ENCODE peak calls at places on chromosomes 2 and 18, in six cellular contexts. R is keratinocyte, S is hepatocyte, V is mesenchymal stem cell, U is fibroblast of lung, B is Karpas-422. N is an unnamed sample.

GRCh38 chr2:128376241-128377041 is 57.8 kb upstream of the HS6ST1 start:
- DNase-seq in R (no peak), S (no peak), V (no peak), U (no peak), B (no peak), N (no peak)

GRCh38 chr2:98013407-98014042 is 17.8 kb upstream of the TMEM131 start:
- DNase-seq in R (no peak), S (no peak), V (peak; percentile 55), U (peak; percentile 89), B (peak; percentile 55), N (peak; percentile 88)

GRCh38 chr2:181683518-181684453 is 3.5 kb upstream of the NEUROD1 start:
- DNase-seq in R (no peak), S (peak; percentile 13), V (peak; percentile 43), U (peak; percentile 21), B (no peak), N (peak; percentile 12)

GRCh38 chr2:152508446-152508845 is 173.5 kb downstream of the FMNL2 start:
- DNase-seq in R (no peak), S (no peak), V (peak; percentile 51), U (peak; percentile 88), B (no peak), N (peak; percentile 87)

GRCh38 chr18:56000041-56000440 is 412.0 kb upstream of the TCF4 start:
- DNase-seq in R (no peak), S (no peak), V (no peak), U (peak; percentile 24), B (no peak), N (no peak)

GRCh38 chr2:158996378-158996993 is 28.0 kb downstream of the TANC1 start:
- DNase-seq in R (no peak), S (no peak), V (no peak), U (no peak), B (peak; percentile 44), N (no peak)

GRCh38 chr2:42103829-42104228 is 56.0 kb downstream of the PKDCC start:
- DNase-seq in R (no peak), S (no peak), V (no peak), U (no peak), B (no peak), N (no peak)

GRCh38 chr2:71896385-71897144 is 251.1 kb downstream of the CYP26B1 start:
- DNase-seq in R (no peak), S (no peak), V (no peak), U (no peak), B (no peak), N (no peak)

GRCh38 chr18:33355263-33355662 is 85.3 kb downstream of the CCDC178 start:
- DNase-seq in R (no peak), S (no peak), V (no peak), U (no peak), B (no peak), N (no peak)

GRCh38 chr2:230941202-230942180 is 16.4 kb upstream of the GPR55 start:
- DNase-seq in R (no peak), S (no peak), V (no peak), U (no peak), B (no peak), N (no peak)

GRCh38 chr18:33596178-33596854 is 18.3 kb downstream of the ASXL3 start:
- DNase-seq in R (no peak), S (no peak), V (no peak), U (peak; percentile 74), B (no peak), N (peak; percentile 71)

GRCh38 chr2:158184001-158184400 is 82.3 kb downstream of the UPP2 start:
- DNase-seq in R (no peak), S (no peak), V (no peak), U (no peak), B (no peak), N (no peak)

GRCh38 chr18:48622911-48623431 is 84.1 kb downstream of the CTIF start:
- DNase-seq in R (peak; percentile 56), S (no peak), V (no peak), U (peak; percentile 86), B (no peak), N (peak; percentile 80)

GRCh38 chr18:48621240-48621639 is 82.4 kb downstream of the CTIF start:
- DNase-seq in R (no peak), S (peak; percentile 38), V (peak; percentile 82), U (peak; percentile 88), B (no peak), N (peak; percentile 82)

GRCh38 chr18:48623468-48624220 is 84.8 kb downstream of the CTIF start:
- DNase-seq in R (peak; percentile 76), S (no peak), V (peak; percentile 70), U (peak; percentile 97), B (no peak), N (peak; percentile 95)

GRCh38 chr18:48619501-48619900 is 80.7 kb downstream of the CTIF start:
- DNase-seq in R (no peak), S (no peak), V (no peak), U (no peak), B (no peak), N (no peak)

DNA sequence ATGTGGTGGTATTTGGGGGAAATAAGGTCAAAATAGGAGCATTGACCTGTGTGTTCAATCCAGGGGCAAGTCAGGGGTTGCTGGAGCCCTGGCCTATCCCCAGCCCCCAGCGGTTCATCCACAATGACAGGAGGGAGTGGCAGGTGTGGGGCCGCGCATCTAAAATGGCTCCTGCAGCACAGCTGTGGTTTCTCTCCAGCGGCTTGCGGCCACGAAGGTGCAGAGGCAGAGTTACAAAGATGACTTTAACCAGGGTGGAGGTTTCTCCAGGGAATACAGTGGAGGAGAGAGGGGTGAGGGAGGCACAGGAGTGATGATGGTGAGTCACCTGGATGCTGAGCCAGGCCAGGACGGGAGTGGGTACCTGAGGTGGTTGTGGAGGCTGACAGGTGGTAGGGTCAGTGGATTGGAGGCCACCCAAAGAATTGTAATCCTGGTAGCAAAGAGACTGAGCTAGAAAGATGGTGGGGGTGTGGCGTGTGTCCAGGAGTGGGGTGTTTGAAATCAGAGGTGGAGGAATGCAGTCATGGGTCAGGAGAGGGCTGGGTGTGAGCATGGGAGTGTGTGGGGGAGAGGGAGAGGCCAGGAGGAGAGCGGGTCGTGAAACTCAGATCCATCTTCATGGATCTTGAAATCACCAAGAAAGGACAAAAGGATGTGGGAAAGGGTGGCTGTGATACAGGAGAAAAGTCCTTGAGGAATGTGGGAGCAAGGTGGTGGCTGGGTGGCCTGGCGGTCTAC is 83.2 kb downstream of the CTIF start:
- DNase-seq in R (no peak), S (no peak), V (no peak), U (peak; percentile 66), B (no peak), N (peak; percentile 53)
- H3K4me2 ChIP-seq in R (no peak overlapping the region), S (no peak overlapping the region), V (no peak overlapping the region), U (no peak overlapping the region), B (peak overlapping the region; percentile 8), N (peak overlapping the region; percentile 63)

DNA sequence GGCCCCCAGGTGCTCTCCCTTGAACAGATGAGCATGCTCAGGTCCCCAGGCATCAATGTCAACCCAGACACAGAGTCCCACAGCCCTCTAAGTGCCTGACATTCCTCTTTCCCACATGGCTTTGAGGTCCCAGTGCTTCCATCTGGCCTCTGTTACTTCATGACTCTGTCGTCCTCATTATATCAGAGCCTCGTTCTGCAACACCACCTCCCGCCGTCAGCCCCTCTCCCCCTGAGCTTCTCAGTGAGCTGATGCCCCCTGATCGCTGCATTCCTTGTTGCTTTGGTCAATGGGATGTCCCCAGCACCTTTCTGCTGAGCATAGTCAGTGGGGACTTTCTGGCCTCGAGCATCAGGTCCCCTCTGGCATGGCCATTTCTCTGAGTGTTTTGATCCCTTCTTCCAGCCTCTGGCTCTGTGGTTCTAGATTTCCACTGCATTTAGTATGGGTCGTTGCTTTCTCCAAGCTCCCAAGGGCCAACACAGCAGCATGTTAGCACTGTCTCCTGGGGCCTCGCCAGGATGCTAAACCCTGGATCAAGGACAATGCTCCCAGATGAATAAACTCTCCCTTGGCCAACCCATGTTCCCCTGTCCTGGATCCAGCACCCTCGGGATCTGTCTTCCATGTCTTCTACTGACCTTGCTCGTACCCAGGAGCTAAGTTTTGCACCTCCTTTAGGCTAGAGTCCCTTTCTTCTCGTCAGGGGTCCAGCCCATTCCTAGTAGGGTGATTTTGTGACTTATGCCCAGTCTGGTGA is 143.2 kb upstream of the TWIST2 start:
- DNase-seq in R (no peak), S (no peak), V (no peak), U (no peak), B (no peak), N (no peak)
- H3K4me2 ChIP-seq in R (no peak overlapping the region), S (no peak overlapping the region), V (no peak overlapping the region), U (no peak overlapping the region), B (no peak overlapping the region), N (no peak overlapping the region)

GRCh38 chr2:96108578-96109561 is 7.5 kb downstream of the ADRA2B start:
- DNase-seq in R (no peak), S (no peak), V (no peak), U (no peak), B (no peak), N (no peak)

GRCh38 chr2:96111823-96112500 is 4.4 kb downstream of the ADRA2B start:
- DNase-seq in R (no peak), S (no peak), V (no peak), U (no peak), B (peak; percentile 51), N (no peak)

GRCh38 chr2:96110621-96111256 is 5.6 kb downstream of the ADRA2B start:
- DNase-seq in R (no peak), S (no peak), V (no peak), U (no peak), B (no peak), N (no peak)

GRCh38 chr2:96111257-96111640 is 5.1 kb downstream of the ADRA2B start:
- DNase-seq in R (no peak), S (no peak), V (no peak), U (no peak), B (no peak), N (no peak)

DNA sequence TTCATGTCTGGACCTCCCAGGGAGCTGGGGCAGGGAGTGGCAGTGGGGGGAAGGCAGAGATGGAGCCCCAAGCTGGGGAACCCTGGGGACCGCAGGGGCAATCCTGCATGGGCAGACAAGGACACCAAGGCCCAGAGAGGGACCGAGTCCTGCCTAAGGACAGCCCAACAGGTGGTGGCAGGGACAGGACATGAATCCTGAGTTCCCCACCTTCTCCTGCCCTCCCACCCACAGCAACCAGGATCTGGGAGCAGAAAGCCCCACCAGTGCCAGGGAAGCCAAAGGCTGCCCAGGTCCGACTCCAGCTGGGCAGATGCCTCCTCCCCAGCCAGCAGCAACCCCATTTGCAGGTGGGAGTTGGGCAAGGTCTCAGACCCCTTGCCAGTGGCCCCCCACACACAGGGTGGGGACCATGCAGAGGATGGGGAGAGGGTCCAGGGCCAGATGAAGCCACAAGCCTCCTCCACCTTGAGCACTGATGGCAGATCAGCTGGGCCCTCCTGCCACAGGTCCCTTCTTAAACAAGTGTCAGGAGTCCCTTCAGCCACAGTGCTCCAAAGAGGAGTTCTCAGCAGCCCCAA is 6.3 kb downstream of the ADRA2B start:
- DNase-seq in R (no peak), S (no peak), V (no peak), U (no peak), B (no peak), N (no peak)
- H3K4me2 ChIP-seq in R (no peak overlapping the region), S (no peak overlapping the region), V (no peak overlapping the region), U (no peak overlapping the region), B (no peak overlapping the region), N (no peak overlapping the region)

DNA sequence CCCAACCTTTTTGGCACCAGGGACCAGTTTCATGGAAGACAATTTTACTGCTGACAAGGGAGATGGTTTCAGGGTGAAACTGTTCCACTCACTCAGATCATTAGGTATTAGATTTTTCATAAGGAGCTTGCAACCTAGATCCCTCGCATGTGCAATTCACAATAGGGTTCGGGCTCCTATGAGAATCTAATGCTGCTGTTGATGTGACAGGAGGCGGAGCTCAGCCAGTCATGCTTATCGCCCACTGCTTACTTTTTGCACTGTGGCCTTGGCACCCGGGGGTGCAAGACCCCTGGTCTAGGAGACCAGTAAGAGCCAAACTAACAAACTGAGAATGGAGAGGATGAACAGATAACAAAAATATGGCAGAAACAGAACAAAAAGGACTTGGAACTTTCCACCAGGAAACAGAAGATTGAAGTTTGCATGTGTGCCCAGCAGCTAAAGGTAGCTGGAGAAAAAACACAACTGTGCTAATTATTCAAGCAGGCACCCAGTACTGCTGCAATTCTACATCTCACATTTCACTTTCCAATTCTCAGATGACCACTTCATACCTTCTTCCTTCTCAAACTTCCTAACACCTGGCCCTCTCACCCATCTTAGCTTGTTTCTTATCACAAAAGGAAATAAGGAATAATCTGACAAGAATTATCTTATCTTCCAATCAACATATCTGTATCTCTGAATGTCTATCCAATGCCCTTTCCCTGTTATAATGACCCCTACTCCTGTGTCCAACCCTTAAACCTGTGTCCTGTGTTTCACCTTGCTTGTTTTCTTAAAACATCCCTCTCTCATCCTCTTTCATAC is 24.8 kb downstream of the SP3 start:
- DNase-seq in R (no peak), S (no peak), V (no peak), U (no peak), B (no peak), N (no peak)
- H3K4me2 ChIP-seq in R (peak overlapping the region; percentile 19), S (no peak overlapping the region), V (no peak overlapping the region), U (no peak overlapping the region), B (peak overlapping the region; percentile 46), N (peak overlapping the region; percentile 70)